ENCODE peak calls at places on chromosomes 2 and 18, in six cellular contexts. One of them, this sample, is unnamed.

GRCh38 chr2:240596491-240596931 is 10.0 kb downstream of the CAPN10 start:
- DNase-seq in tibial nerve: peak
- DNase-seq in ovary: peak
- DNase-seq in A549: no peak
- DNase-seq in K562: no peak
- DNase-seq in stomach: peak
- DNase-seq in this sample: peak

GRCh38 chr2:144943986-144944385 is 424.1 kb upstream of the ZEB2 start:
- DNase-seq in tibial nerve: no peak
- DNase-seq in K562: no peak
- DNase-seq in A549: peak
- DNase-seq in stomach: no peak
- DNase-seq in ovary: no peak
- DNase-seq in this sample: no peak

GRCh38 chr2:74500578-74500946 is 1.2 kb upstream of the LBX2 start:
- DNase-seq in A549: no peak
- DNase-seq in tibial nerve: no peak
- DNase-seq in stomach: no peak
- DNase-seq in ovary: no peak
- DNase-seq in K562: no peak
- DNase-seq in this sample: no peak

GRCh38 chr2:236240228-236240990 is 23.8 kb downstream of the ASB18 start:
- DNase-seq in tibial nerve: no peak
- DNase-seq in K562: no peak
- DNase-seq in stomach: no peak
- DNase-seq in ovary: no peak
- DNase-seq in A549: no peak
- DNase-seq in this sample: no peak

GRCh38 chr2:64325477-64325851 is 128.5 kb upstream of the LGALSL start:
- DNase-seq in tibial nerve: no peak
- DNase-seq in stomach: no peak
- DNase-seq in A549: no peak
- DNase-seq in ovary: no peak
- DNase-seq in K562: no peak
- DNase-seq in this sample: no peak

GRCh38 chr2:96873651-96874096 is 3.8 kb upstream of the SEMA4C start:
- DNase-seq in K562: no peak
- DNase-seq in tibial nerve: no peak
- DNase-seq in stomach: no peak
- DNase-seq in A549: no peak
- DNase-seq in ovary: peak
- DNase-seq in this sample: peak

GRCh38 chr18:23662309-23663263 is at the start of gene ANKRD29:
- DNase-seq in tibial nerve: no peak
- DNase-seq in K562: peak
- DNase-seq in ovary: peak
- DNase-seq in stomach: peak
- DNase-seq in A549: peak
- DNase-seq in this sample: peak

GRCh38 chr2:238225121-238225520 is 14.7 kb downstream of the HES6 start:
- DNase-seq in stomach: no peak
- DNase-seq in ovary: no peak
- DNase-seq in A549: no peak
- DNase-seq in tibial nerve: no peak
- DNase-seq in K562: no peak
- DNase-seq in this sample: no peak

GRCh38 chr18:45976581-45977373 is 9.6 kb upstream of the EPG5 start:
- DNase-seq in stomach: no peak
- DNase-seq in A549: no peak
- DNase-seq in ovary: no peak
- DNase-seq in tibial nerve: no peak
- DNase-seq in K562: no peak
- DNase-seq in this sample: no peak

GRCh38 chr2:47767880-47768609 is 14.9 kb upstream of the MSH6 start:
- DNase-seq in stomach: peak
- DNase-seq in tibial nerve: peak
- DNase-seq in A549: peak
- DNase-seq in ovary: peak
- DNase-seq in K562: peak
- DNase-seq in this sample: peak

GRCh38 chr2:96354492-96354891 is 18.9 kb downstream of the NCAPH start:
- DNase-seq in ovary: no peak
- DNase-seq in stomach: no peak
- DNase-seq in tibial nerve: no peak
- DNase-seq in K562: no peak
- DNase-seq in A549: no peak
- DNase-seq in this sample: no peak

GRCh38 chr2:166357068-166357949 is 18.4 kb downstream of the SCN9A start:
- DNase-seq in A549: no peak
- DNase-seq in stomach: no peak
- DNase-seq in ovary: no peak
- DNase-seq in K562: no peak
- DNase-seq in tibial nerve: no peak
- DNase-seq in this sample: no peak

GRCh38 chr2:130791617-130791939 is 36.2 kb downstream of the AMER3 start:
- DNase-seq in A549: no peak
- DNase-seq in stomach: peak
- DNase-seq in ovary: no peak
- DNase-seq in tibial nerve: no peak
- DNase-seq in K562: no peak
- DNase-seq in this sample: no peak

GRCh38 chr2:15391771-15392170 is 169.4 kb downstream of the NBAS start:
- DNase-seq in stomach: no peak
- DNase-seq in A549: no peak
- DNase-seq in tibial nerve: no peak
- DNase-seq in K562: no peak
- DNase-seq in ovary: no peak
- DNase-seq in this sample: no peak
- TF ChIP-seq EP300 in stomach: no peak
- TF ChIP-seq EP300 in A549: no peak
- TF ChIP-seq EP300 in tibial nerve: no peak
- TF ChIP-seq EP300 in K562: no peak
- TF ChIP-seq EP300 in ovary: no peak
- TF ChIP-seq EP300 in this sample: no peak

DNA sequence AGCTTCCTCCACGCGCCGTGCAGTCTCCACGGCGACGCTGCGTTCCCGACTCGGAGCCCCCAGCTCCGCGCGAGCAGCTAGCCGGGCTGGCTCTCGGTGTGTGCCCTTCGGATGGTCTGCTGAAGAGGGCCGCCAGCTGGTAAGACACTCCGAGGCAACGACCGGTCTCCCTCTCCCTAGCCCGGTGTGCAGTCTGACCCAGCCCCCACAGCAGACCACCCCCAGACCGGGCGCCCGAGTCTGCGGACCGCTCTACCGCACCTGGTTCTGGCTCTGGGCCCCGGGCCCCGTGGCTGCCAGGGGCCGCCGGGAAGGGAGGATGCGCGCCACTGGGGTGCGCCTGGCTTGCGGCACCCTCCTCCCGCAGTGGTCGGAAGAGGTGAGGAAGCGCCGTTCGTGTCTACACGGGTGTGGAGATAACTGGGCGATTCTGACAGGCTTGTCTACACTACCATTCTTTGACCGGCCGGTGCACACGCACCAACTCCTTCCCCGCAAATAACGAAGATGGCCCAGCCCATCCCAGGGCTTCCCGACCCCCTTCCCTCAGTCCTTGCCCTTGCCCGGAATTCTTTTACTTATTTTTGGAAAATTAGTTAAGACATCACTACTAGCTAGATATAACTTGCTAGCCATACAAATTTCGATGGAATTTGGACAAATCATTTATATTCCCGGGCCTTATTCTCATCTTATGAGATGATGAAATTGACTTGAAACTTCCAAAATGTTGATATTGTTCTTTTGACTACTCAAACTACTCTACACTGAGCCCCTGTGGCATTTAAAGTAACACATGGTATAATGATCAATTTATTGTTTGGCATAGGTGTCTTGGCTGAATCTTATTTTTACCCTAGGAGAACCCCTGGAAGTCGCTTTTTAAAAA is 1.1 kb downstream of the ERICH2 start:
- DNase-seq in A549: peak
- DNase-seq in ovary: no peak
- DNase-seq in K562: no peak
- DNase-seq in stomach: no peak
- DNase-seq in tibial nerve: no peak
- DNase-seq in this sample: no peak
- TF ChIP-seq EP300 in A549: no peak
- TF ChIP-seq EP300 in ovary: no peak
- TF ChIP-seq EP300 in K562: no peak
- TF ChIP-seq EP300 in stomach: no peak
- TF ChIP-seq EP300 in tibial nerve: no peak
- TF ChIP-seq EP300 in this sample: no peak

DNA sequence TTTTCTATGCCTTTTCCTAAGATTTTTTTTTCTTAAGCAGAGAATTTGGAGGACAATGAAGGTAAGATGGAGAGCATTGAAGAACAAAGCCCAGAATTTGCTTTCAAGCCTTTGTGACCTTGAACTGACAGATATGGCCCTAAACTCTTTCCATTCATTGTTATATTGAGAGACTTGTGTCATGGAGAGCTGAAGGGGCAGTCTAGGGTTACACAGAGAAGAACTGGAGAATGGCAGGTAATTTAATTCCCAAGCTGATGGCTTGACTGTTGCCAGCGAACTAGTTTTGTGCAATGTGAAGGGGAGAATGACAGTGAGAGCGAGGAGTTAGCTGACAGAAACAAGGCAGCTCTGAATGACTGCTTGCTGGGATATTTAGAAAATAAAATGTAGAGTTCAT is 1344.2 kb downstream of the LRP1B start:
- DNase-seq in K562: no peak
- DNase-seq in stomach: no peak
- DNase-seq in A549: no peak
- DNase-seq in tibial nerve: no peak
- DNase-seq in ovary: no peak
- DNase-seq in this sample: no peak
- TF ChIP-seq EP300 in K562: no peak
- TF ChIP-seq EP300 in stomach: no peak
- TF ChIP-seq EP300 in A549: no peak
- TF ChIP-seq EP300 in tibial nerve: no peak
- TF ChIP-seq EP300 in ovary: no peak
- TF ChIP-seq EP300 in this sample: no peak

GRCh38 chr2:45759310-45759851 is 107.9 kb downstream of the PRKCE start:
- DNase-seq in A549: no peak
- DNase-seq in ovary: no peak
- DNase-seq in tibial nerve: no peak
- DNase-seq in stomach: no peak
- DNase-seq in K562: no peak
- DNase-seq in this sample: no peak
- TF ChIP-seq EP300 in A549: no peak
- TF ChIP-seq EP300 in ovary: no peak
- TF ChIP-seq EP300 in tibial nerve: no peak
- TF ChIP-seq EP300 in stomach: no peak
- TF ChIP-seq EP300 in K562: no peak
- TF ChIP-seq EP300 in this sample: no peak

GRCh38 chr2:83744830-83745229 is 714.2 kb downstream of the SUCLG1 start:
- DNase-seq in ovary: no peak
- DNase-seq in K562: no peak
- DNase-seq in tibial nerve: no peak
- DNase-seq in A549: no peak
- DNase-seq in stomach: no peak
- DNase-seq in this sample: no peak
- TF ChIP-seq EP300 in ovary: no peak
- TF ChIP-seq EP300 in K562: no peak
- TF ChIP-seq EP300 in tibial nerve: no peak
- TF ChIP-seq EP300 in A549: no peak
- TF ChIP-seq EP300 in stomach: no peak
- TF ChIP-seq EP300 in this sample: no peak

This sample was measured in sigmoid colon.